ENCODE peak calls at places on chromosomes 11 and 22, in six cellular contexts. G is HCT116, N is MCF 10A, Z is ovary, D is AG04450, S is osteocyte. O is an unnamed sample.

GRCh38 chr22:24416611-24417010 is 10.8 kb upstream of the ADORA2A start:
- DNase-seq in G (no peak), N (no peak), Z (no peak), D (no peak), S (no peak), O (no peak)

GRCh38 chr11:104091281-104092071 is 55.0 kb downstream of the DDI1 start:
- DNase-seq in G (no peak), N (no peak), Z (no peak), D (no peak), S (no peak), O (no peak)

GRCh38 chr11:111522426-111522825 is 7.8 kb downstream of the HOATZ start:
- DNase-seq in G (no peak), N (no peak), Z (no peak), D (no peak), S (no peak), O (no peak)

GRCh38 chr22:47051435-47052175 is 289.2 kb downstream of the TBC1D22A start:
- DNase-seq in G (no peak), N (no peak), Z (no peak), D (no peak), S (no peak), O (no peak)

GRCh38 chr11:121372028-121372427 is 79.5 kb downstream of the SC5D start:
- DNase-seq in G (no peak), N (no peak), Z (no peak), D (no peak), S (no peak), O (no peak)

GRCh38 chr11:35288817-35289541 is 130.4 kb downstream of the SLC1A2 start:
- DNase-seq in G (no peak), N (peak), Z (no peak), D (no peak), S (no peak), O (no peak)

GRCh38 chr11:2760196-2760871 is 60.5 kb upstream of the KCNQ1OT1 start:
- DNase-seq in G (no peak), N (no peak), Z (peak), D (no peak), S (peak), O (no peak)

GRCh38 chr11:59009661-59010060 is 70.4 kb downstream of the GLYATL1 start:
- DNase-seq in G (no peak), N (no peak), Z (no peak), D (no peak), S (no peak), O (no peak)

GRCh38 chr11:26677566-26677965 is 44.3 kb downstream of the SLC5A12 start:
- DNase-seq in G (no peak), N (no peak), Z (no peak), D (no peak), S (no peak), O (no peak)

GRCh38 chr11:115980336-115980735 is 476.1 kb upstream of the CADM1 start:
- DNase-seq in G (no peak), N (no peak), Z (no peak), D (no peak), S (no peak), O (no peak)

GRCh38 chr22:23840026-23840425 is 1.2 kb upstream of the DERL3 start:
- DNase-seq in G (no peak), N (no peak), Z (no peak), D (no peak), S (no peak), O (no peak)

GRCh38 chr11:43689167-43689566 is 8.6 kb downstream of the HSD17B12 start:
- DNase-seq in G (no peak), N (no peak), Z (no peak), D (no peak), S (no peak), O (no peak)

GRCh38 chr11:11993814-11994213 is 14.6 kb downstream of the DKK3 start:
- DNase-seq in G (peak), N (peak), Z (no peak), D (no peak), S (peak), O (peak)

GRCh38 chr11:116842909-116843308 is 5.5 kb upstream of the APOA1 start:
- DNase-seq in G (no peak), N (no peak), Z (no peak), D (no peak), S (no peak), O (no peak)

GRCh38 chr11:132452616-132453015 is 1079.7 kb downstream of the OPCML start:
- DNase-seq in G (no peak), N (no peak), Z (no peak), D (no peak), S (no peak), O (no peak)

GRCh38 chr11:75673977-75674582 is 5.2 kb upstream of the MAP6 start:
- DNase-seq in G (peak), N (peak), Z (no peak), D (no peak), S (no peak), O (no peak)

GRCh38 chr11:75303544-75304224 is 47.8 kb downstream of the ARRB1 start:
- DNase-seq in G (no peak), N (no peak), Z (no peak), D (no peak), S (no peak), O (no peak)

GRCh38 chr22:35842519-35842913 is 124.8 kb downstream of the APOL5 start:
- DNase-seq in G (no peak), N (no peak), Z (no peak), D (no peak), S (no peak), O (no peak)

GRCh38 chr22:35844886-35845285 is 127.2 kb downstream of the APOL5 start:
- DNase-seq in G (no peak), N (no peak), Z (no peak), D (no peak), S (no peak), O (no peak)

GRCh38 chr22:35841907-35842518 is 124.3 kb downstream of the APOL5 start:
- DNase-seq in G (no peak), N (no peak), Z (no peak), D (no peak), S (no peak), O (no peak)

GRCh38 chr22:35839811-35840739 is 122.4 kb downstream of the APOL5 start:
- DNase-seq in G (peak), N (peak), Z (peak), D (peak), S (peak), O (peak)

DNA sequence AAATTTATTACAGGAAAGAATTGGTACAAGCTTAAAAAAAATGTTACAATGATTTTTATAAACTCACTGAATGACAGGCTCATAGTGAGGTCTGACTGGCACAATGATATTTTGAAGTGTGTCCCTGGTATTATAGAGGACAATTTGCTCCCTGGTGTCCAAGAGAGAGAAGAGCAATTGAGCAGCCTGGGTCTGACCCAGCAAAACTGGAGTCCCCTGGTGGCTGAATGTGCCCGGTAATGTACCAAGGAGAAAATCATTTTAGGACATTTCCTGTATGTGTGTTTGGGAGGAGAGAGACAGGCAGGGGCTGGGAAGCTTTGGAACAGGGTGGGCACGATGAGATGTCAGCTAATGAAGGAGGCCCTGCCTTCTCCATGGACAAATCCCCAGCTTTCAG is 125.3 kb downstream of the APOL5 start:
- DNase-seq in G (peak), N (peak), Z (no peak), D (no peak), S (no peak), O (no peak)
- TF ChIP-seq CTCF in G (peak), N (peak), Z (no peak), D (peak), S (peak), O (peak)

DNA sequence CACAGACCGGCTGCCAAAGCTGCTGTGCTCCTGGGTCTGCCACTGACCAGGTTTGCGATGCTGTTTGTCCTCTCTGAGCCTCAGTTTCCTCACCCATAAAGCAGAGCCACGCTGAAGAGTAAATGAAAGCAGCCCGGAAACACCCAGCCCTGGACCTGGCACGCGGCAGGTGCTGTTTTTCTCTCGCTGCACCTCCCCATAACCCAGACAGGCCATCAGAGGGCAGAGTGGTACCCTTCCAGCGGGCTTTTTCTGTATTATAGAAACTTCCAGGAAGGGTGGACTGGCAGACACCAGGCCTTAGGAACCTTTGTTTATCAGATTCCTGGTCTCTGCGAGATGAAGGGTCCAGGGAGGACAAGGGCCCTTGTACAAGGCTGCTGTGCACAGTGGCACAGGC is 17.9 kb upstream of the FGF19 start:
- DNase-seq in G (no peak), N (peak), Z (no peak), D (no peak), S (no peak), O (no peak)
- TF ChIP-seq CTCF in G (peak), N (peak), Z (no peak), D (peak), S (peak), O (peak)

DNA sequence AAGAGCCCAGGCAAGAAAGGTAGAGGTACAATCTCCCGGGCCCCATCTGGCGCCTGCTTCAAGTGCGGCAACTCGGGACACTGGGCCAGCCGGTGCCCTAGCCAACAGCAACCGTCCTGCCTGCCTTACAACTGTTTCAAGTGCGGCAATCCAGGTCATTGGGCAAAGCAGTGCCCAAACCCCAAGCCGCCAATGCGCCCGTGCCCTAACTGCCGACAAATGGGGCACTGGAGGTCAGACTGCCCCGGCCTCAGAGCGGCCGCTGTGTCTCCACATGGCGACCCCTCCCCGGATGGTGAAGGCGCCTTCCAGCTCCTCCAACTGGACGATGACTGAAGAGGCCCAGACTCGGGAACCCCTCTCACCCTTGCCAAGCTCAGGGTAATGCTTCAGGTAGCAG is 11.4 kb upstream of the OR56A3 start:
- DNase-seq in G (no peak), N (no peak), Z (no peak), D (no peak), S (peak), O (no peak)
- TF ChIP-seq CTCF in G (no peak), N (no peak), Z (no peak), D (no peak), S (no peak), O (no peak)

GRCh38 chr11:110098645-110099044 is 5.5 kb downstream of the ZC3H12C start:
- DNase-seq in G (no peak), N (no peak), Z (no peak), D (no peak), S (no peak), O (no peak)
- TF ChIP-seq CTCF in G (no peak), N (no peak), Z (no peak), D (no peak), S (peak), O (no peak)

DNA sequence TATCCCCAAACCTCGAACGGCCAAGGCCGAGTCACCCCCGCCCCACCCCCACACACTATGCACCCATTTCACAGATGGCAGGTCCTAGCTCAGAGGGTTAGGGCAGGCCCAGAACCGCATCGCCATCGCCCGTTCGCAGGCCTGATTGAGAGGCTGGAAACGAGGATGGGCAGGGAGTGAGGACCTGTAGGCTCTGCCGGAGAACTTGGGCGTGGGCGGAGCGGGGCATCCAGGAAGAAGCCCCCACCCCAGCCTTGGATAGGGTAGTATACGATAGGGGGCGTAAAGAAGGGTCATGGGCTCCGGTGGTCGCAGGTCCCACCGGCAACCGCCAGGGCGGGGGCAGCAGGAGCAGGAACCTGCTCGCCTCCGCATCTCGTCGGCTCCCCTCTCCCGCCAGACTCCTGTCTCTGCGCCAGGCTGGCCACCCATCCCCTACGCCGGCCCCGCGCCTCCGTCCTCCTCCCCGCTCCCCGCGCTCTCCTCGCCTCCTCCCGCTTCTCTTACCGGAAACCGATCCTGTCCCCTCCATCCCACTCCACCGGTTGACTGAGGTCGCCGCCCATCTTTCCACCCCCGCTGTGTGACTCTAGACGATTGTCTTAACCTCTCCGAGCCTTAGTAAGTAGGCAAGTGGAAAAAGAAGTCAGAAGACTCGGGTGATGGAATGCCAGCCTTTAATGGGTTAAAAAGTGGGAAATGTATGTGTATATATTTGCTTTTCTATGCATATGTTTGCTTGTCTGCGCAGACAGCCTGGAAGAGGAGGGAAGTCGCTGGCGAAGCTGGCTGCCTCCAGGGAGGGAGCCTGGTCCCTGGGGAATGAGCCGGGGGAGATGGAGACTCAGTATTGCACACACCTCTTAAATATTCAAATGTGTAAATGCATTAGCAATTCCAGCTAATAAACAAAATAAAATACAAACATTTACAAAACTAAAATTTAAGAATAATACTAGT is 52.8 kb downstream of the CYTH4 start:
- DNase-seq in G (no peak), N (no peak), Z (no peak), D (no peak), S (no peak), O (no peak)
- TF ChIP-seq CTCF in G (no peak), N (no peak), Z (no peak), D (no peak), S (no peak), O (no peak)

GRCh38 chr22:32106930-32107329 is 52.2 kb downstream of the C22orf42 start:
- DNase-seq in G (no peak), N (peak), Z (no peak), D (no peak), S (no peak), O (no peak)

GRCh38 chr22:32100711-32101110 is 57.6 kb downstream of the SLC5A1 start:
- DNase-seq in G (no peak), N (no peak), Z (no peak), D (no peak), S (no peak), O (no peak)

GRCh38 chr22:32103648-32104326 is 55.3 kb downstream of the C22orf42 start:
- DNase-seq in G (peak), N (peak), Z (no peak), D (no peak), S (no peak), O (no peak)
- TF ChIP-seq CTCF in G (peak), N (peak), Z (no peak), D (no peak), S (peak), O (peak)

GRCh38 chr11:119389611-119390254 is 8.2 kb upstream of the USP2 start:
- DNase-seq in G (no peak), N (no peak), Z (no peak), D (no peak), S (peak), O (no peak)
- TF ChIP-seq CTCF in G (peak), N (no peak), Z (no peak), D (peak), S (peak), O (peak)

GRCh38 chr22:45502215-45503070 is at the start of gene FBLN1:
- DNase-seq in G (no peak), N (peak), Z (peak), D (no peak), S (no peak), O (peak)
- TF ChIP-seq CTCF in G (no peak), N (peak), Z (no peak), D (peak), S (peak), O (no peak)

DNA sequence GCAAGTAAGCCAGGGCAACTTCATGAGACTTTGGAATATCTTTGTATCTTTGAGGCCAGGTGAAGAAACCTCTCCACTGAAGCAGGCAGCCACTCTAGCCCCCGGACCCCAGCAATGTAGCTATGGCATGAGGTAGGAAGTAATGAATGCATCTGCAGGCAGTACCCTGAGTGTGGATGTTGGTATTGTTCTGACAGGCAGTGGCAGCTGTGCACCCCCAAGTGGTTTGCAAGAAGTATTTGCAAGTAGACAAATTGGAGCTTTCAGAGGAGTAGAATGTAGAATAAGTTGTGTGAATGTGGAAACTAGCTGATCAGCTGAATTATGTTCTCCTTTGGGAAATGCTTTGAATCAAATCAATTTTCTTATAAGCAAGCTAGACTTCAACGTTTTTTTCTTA is 194.4 kb upstream of the PGR start:
- DNase-seq in G (no peak), N (peak), Z (no peak), D (no peak), S (no peak), O (no peak)
- TF ChIP-seq CTCF in G (peak), N (no peak), Z (no peak), D (no peak), S (no peak), O (peak)

O was measured in left ventricle myocardium inferior.